ENCODE peak calls at places on chromosomes 11 and 22, in five cellular contexts. L, D, R, G and J are unnamed samples.

GRCh38 chr11:124123587-124123986 is 8.3 kb downstream of the VWA5A start:
- DNase-seq in G (no peak), L (no peak), R (no peak), D (no peak), J (no peak)

GRCh38 chr11:120717042-120717441 is 205.5 kb downstream of the GRIK4 start:
- DNase-seq in G (no peak), R (no peak), L (no peak), D (no peak), J (no peak)

GRCh38 chr22:50505276-50505775 is 2.2 kb downstream of the LMF2 start:
- DNase-seq in G (no peak), L (no peak), D (no peak), R (no peak), J (no peak)

GRCh38 chr11:117915219-117915618 is 14.0 kb downstream of the TMPRSS13 start:
- DNase-seq in R (no peak), D (no peak), G (no peak), L (peak; percentile 48), J (peak; percentile 39)

GRCh38 chr11:1203505-1204271 is 19.2 kb upstream of the MUC5B start:
- DNase-seq in L (peak; percentile 66), D (no peak), R (peak; percentile 78), G (peak; percentile 28), J (no peak)

GRCh38 chr11:100855466-100856067 is 168.5 kb downstream of the ARHGAP42 start:
- DNase-seq in G (no peak), R (no peak), D (peak; percentile 78), L (no peak), J (no peak)

GRCh38 chr11:872799-873198 is 30.1 kb downstream of the TSPAN4 start:
- DNase-seq in G (no peak), R (peak; percentile 53), L (no peak), D (no peak), J (no peak)

GRCh38 chr11:82864268-82864667 is 36.0 kb downstream of the PRCP start:
- DNase-seq in D (peak; percentile 73), R (no peak), L (peak; percentile 82), G (peak; percentile 42), J (peak; percentile 22)

GRCh38 chr11:88280673-88281316 is 56.7 kb downstream of the CTSC start:
- DNase-seq in R (no peak), D (peak; percentile 56), L (no peak), G (no peak), J (no peak)

GRCh38 chr22:41245917-41246499 is 5.3 kb upstream of the CHADL start:
- DNase-seq in G (no peak), D (no peak), L (no peak), R (peak; percentile 70), J (no peak)

GRCh38 chr22:46238541-46238940 is 11.6 kb downstream of the CDPF1 start:
- DNase-seq in D (no peak), G (no peak), L (peak; percentile 51), R (no peak), J (no peak)

GRCh38 chr22:24063986-24064385 is 52.9 kb downstream of the CABIN1 start:
- DNase-seq in D (no peak), G (no peak), R (no peak), L (no peak), J (peak; percentile 48)

GRCh38 chr11:38814670-38815069 is 2216.6 kb upstream of the RAG2 start:
- DNase-seq in R (no peak), G (no peak), L (no peak), D (peak; percentile 16), J (no peak)

GRCh38 chr22:23108324-23109078 is 33.3 kb downstream of the RSPH14 start:
- DNase-seq in G (no peak), L (no peak), D (no peak), R (no peak), J (no peak)

DNA sequence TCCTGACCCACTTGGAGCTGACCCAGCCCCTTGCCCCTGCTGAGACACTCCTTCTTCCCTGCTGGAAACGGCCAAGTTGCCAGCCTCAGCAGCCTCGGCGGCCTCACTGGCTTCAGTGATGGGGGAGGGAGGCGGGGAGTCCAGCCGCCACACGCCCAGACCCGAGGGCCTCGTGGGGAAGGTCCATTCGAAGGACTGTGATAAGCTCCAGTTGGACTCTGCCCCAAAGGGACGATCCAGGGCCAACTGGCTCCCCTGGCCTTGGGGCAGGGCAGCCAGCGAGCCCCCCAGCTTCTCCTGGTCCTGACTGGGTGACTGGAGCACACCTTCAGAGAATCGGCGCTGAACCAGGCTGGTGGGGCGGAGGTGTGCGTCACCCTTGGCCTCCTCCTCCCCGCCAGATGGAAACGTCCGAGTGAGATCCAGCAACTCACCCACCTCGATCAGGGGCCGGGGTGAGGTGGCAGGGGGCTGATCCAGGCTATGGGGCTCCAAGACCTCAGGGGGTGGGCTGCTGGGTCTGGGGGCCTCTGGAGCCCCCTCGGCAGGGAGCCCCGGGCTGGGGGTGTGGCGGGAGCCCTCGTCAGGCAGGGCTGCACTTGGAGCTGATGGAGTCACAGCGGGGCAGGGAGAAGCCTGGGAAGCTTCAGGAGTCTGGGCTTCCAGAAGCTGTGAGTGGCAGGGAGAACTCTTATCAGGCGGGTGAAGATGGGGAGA is 11.5 kb downstream of the TNKS1BP1 start:
- DNase-seq in L (peak; percentile 71), R (peak; percentile 75), D (no peak), G (peak; percentile 57), J (no peak)
- H3K27ac ChIP-seq in L (peak overlapping the region; percentile 76), R (peak overlapping the region; percentile 91), D (peak overlapping the region; percentile 76), G (peak overlapping the region; percentile 90), J (no peak overlapping the region)

DNA sequence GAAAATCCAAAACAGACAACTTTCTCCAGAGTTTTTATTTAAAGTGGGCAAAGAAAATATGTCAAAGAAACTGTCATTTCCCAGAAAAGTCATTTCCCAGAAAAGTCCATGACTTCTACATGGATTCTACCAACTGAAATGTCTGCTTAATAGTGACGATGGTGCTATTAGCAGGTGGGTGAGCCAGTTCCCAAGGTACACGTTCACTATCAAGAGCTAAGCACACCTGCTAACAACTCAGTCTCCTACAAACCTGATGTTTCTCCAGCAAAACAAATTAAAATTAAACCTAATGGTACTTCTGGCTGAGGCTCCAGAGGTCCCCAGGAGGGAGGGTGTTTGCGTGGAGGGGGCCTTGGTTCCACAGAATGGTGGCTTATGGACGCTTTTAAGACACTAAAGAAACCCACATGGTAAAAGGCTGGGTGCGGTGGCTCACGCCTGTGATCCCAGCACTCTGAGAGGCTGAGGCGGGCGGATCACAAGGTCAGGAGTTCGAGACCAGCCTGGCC is 26.8 kb downstream of the POU2AF1 start:
- DNase-seq in G (peak; percentile 57), R (no peak), L (no peak), D (no peak), J (no peak)
- TF ChIP-seq CTCF in G (no peak), R (no peak), L (no peak), D (no peak), J (no peak)

DNA sequence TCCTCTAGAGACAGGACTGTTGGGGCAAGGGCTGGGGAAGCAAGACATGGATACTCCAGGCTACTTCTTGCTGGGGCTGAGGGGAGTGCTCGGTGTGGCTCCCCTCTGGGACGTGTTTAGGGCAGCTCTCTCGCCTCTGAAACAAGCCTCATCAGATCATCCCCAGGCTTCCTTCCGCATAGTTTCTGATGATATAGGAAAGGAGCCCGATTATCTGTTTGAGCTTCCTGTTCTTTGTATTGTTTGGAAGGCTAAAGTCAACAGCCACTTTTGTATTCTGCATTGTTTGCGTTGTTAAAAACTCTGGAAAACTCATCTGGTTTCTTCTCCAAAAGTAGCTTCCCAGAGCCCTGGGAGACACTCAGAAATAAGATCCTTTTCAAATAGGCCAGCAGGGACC is 18.8 kb downstream of the CD44 start:
- DNase-seq in L (no peak), G (no peak), R (no peak), D (no peak), J (no peak)
- H3K4me3 ChIP-seq in L (no peak overlapping the region), G (no peak overlapping the region), R (no peak overlapping the region), D (no peak overlapping the region), J (no peak overlapping the region)

DNA sequence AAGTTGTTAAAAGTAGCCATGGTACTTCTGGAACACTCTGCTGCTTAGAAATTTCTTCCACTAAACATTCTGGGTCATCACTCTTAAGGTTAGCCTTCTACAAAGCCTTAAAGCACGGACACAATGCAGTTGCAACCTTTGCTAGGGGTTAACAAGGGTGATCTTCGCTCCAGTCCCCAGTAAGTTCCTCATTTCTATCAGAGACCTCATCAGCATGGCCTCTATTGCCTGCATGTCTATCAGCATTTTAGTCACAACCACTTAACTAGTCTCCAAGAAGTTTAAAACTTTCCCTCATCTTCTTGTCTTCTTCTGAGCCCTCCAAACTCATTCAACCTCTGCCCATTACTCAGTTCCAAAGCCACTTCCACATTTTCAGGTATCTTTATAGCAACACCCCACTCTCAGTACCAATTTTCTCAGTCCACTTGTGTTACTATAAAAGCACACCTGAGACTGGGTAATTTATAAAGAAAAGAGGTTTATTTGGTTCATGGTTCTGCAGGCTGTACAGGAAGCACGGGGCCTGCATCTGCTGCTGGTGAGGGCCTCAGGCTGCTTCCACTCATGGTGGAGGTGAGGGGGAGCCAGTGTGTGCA is 48.7 kb upstream of the TH start:
- DNase-seq in R (no peak), G (no peak), D (no peak), L (no peak), J (no peak)
- H3K27ac ChIP-seq in R (no peak overlapping the region), G (no peak overlapping the region), D (no peak overlapping the region), L (no peak overlapping the region), J (no peak overlapping the region)

GRCh38 chr22:30491381-30491780 is 14.1 kb downstream of the SEC14L4 start:
- DNase-seq in L (no peak), D (no peak), G (no peak), R (no peak), J (no peak)

GRCh38 chr22:30488121-30488520 is 16.3 kb upstream of the SEC14L3 start:
- DNase-seq in R (no peak), G (no peak), D (no peak), L (no peak), J (no peak)

GRCh38 chr22:30492144-30492543 is 13.4 kb downstream of the SEC14L4 start:
- DNase-seq in R (no peak), L (no peak), D (no peak), G (no peak), J (no peak)

GRCh38 chr22:30486661-30487115 is 14.9 kb upstream of the SEC14L3 start:
- DNase-seq in G (peak; percentile 76), R (no peak), L (no peak), D (no peak), J (no peak)

GRCh38 chr22:30490399-30490798 is 15.1 kb downstream of the SEC14L4 start:
- DNase-seq in G (no peak), L (no peak), D (no peak), R (no peak), J (no peak)
- TF ChIP-seq CTCF in G (no peak), L (no peak), D (peak; percentile 31), R (no peak), J (no peak)